ENCODE peak calls at places on chromosomes 11 and 22, in ten cellular contexts. One of them, this sample, is unnamed.

GRCh38 chr11:8355418-8355742 is 91.7 kb upstream of the LMO1 start:
- DNase-seq in heart right ventricle: no peak
- DNase-seq in heart left ventricle: peak
- DNase-seq in astrocyte of the spinal cord: no peak
- DNase-seq in GM12865: no peak
- DNase-seq in left lung: no peak
- DNase-seq in pancreas: peak
- DNase-seq in right lobe of liver: no peak
- DNase-seq in fibroblast of villous mesenchyme: no peak
- DNase-seq in ascending aorta: no peak
- DNase-seq in this sample: no peak

GRCh38 chr11:130689222-130689908 is 226.9 kb downstream of the SNX19 start:
- DNase-seq in heart left ventricle: no peak
- DNase-seq in left lung: no peak
- DNase-seq in pancreas: no peak
- DNase-seq in astrocyte of the spinal cord: peak
- DNase-seq in heart right ventricle: no peak
- DNase-seq in GM12865: no peak
- DNase-seq in fibroblast of villous mesenchyme: no peak
- DNase-seq in right lobe of liver: no peak
- DNase-seq in ascending aorta: no peak
- DNase-seq in this sample: no peak

GRCh38 chr11:31160504-31161422 is 208.8 kb downstream of the DCDC1 start:
- DNase-seq in fibroblast of villous mesenchyme: no peak
- DNase-seq in GM12865: peak
- DNase-seq in heart right ventricle: no peak
- DNase-seq in right lobe of liver: no peak
- DNase-seq in heart left ventricle: no peak
- DNase-seq in astrocyte of the spinal cord: no peak
- DNase-seq in left lung: no peak
- DNase-seq in ascending aorta: no peak
- DNase-seq in pancreas: no peak
- DNase-seq in this sample: no peak

GRCh38 chr22:38927033-38927789 is 30.2 kb upstream of the APOBEC3A start:
- DNase-seq in pancreas: peak
- DNase-seq in right lobe of liver: peak
- DNase-seq in astrocyte of the spinal cord: peak
- DNase-seq in left lung: peak
- DNase-seq in GM12865: peak
- DNase-seq in heart right ventricle: peak
- DNase-seq in ascending aorta: no peak
- DNase-seq in heart left ventricle: peak
- DNase-seq in fibroblast of villous mesenchyme: peak
- DNase-seq in this sample: peak

GRCh38 chr22:44775862-44776261 is 23.5 kb downstream of the ARHGAP8 start:
- DNase-seq in heart left ventricle: no peak
- DNase-seq in astrocyte of the spinal cord: no peak
- DNase-seq in left lung: no peak
- DNase-seq in right lobe of liver: no peak
- DNase-seq in GM12865: no peak
- DNase-seq in ascending aorta: no peak
- DNase-seq in heart right ventricle: no peak
- DNase-seq in pancreas: no peak
- DNase-seq in fibroblast of villous mesenchyme: no peak
- DNase-seq in this sample: no peak

GRCh38 chr22:37222440-37222971 is 10.2 kb upstream of the SSTR3 start:
- DNase-seq in right lobe of liver: no peak
- DNase-seq in left lung: no peak
- DNase-seq in astrocyte of the spinal cord: no peak
- DNase-seq in ascending aorta: no peak
- DNase-seq in pancreas: no peak
- DNase-seq in GM12865: peak
- DNase-seq in heart right ventricle: no peak
- DNase-seq in fibroblast of villous mesenchyme: no peak
- DNase-seq in heart left ventricle: no peak
- DNase-seq in this sample: no peak

GRCh38 chr22:33105501-33105911 is 47.3 kb upstream of the SYN3 start:
- DNase-seq in astrocyte of the spinal cord: no peak
- DNase-seq in heart right ventricle: no peak
- DNase-seq in GM12865: no peak
- DNase-seq in fibroblast of villous mesenchyme: peak
- DNase-seq in pancreas: no peak
- DNase-seq in heart left ventricle: no peak
- DNase-seq in left lung: no peak
- DNase-seq in ascending aorta: no peak
- DNase-seq in right lobe of liver: no peak
- DNase-seq in this sample: no peak

GRCh38 chr11:11849127-11849746 is 7.5 kb downstream of the USP47 start:
- DNase-seq in astrocyte of the spinal cord: peak
- DNase-seq in heart right ventricle: peak
- DNase-seq in right lobe of liver: no peak
- DNase-seq in fibroblast of villous mesenchyme: peak
- DNase-seq in left lung: peak
- DNase-seq in heart left ventricle: no peak
- DNase-seq in pancreas: no peak
- DNase-seq in ascending aorta: no peak
- DNase-seq in GM12865: peak
- DNase-seq in this sample: peak

GRCh38 chr11:69239320-69240040 is 54.5 kb upstream of the MYEOV start:
- DNase-seq in ascending aorta: no peak
- DNase-seq in fibroblast of villous mesenchyme: no peak
- DNase-seq in astrocyte of the spinal cord: no peak
- DNase-seq in left lung: no peak
- DNase-seq in right lobe of liver: no peak
- DNase-seq in heart right ventricle: no peak
- DNase-seq in pancreas: no peak
- DNase-seq in heart left ventricle: no peak
- DNase-seq in GM12865: no peak
- DNase-seq in this sample: no peak

GRCh38 chr11:69241844-69242582 is 51.9 kb upstream of the MYEOV start:
- DNase-seq in heart right ventricle: no peak
- DNase-seq in right lobe of liver: no peak
- DNase-seq in GM12865: peak
- DNase-seq in pancreas: no peak
- DNase-seq in fibroblast of villous mesenchyme: peak
- DNase-seq in astrocyte of the spinal cord: no peak
- DNase-seq in ascending aorta: no peak
- DNase-seq in left lung: no peak
- DNase-seq in heart left ventricle: no peak
- DNase-seq in this sample: no peak

GRCh38 chr11:69238562-69239319 is 55.2 kb upstream of the MYEOV start:
- DNase-seq in astrocyte of the spinal cord: no peak
- DNase-seq in GM12865: peak
- DNase-seq in pancreas: no peak
- DNase-seq in heart right ventricle: no peak
- DNase-seq in fibroblast of villous mesenchyme: no peak
- DNase-seq in left lung: no peak
- DNase-seq in ascending aorta: no peak
- DNase-seq in right lobe of liver: no peak
- DNase-seq in heart left ventricle: no peak
- DNase-seq in this sample: no peak

GRCh38 chr11:69241075-69241740 is 52.7 kb upstream of the MYEOV start:
- DNase-seq in astrocyte of the spinal cord: no peak
- DNase-seq in heart left ventricle: no peak
- DNase-seq in GM12865: no peak
- DNase-seq in pancreas: no peak
- DNase-seq in ascending aorta: no peak
- DNase-seq in left lung: no peak
- DNase-seq in right lobe of liver: no peak
- DNase-seq in heart right ventricle: no peak
- DNase-seq in fibroblast of villous mesenchyme: no peak
- DNase-seq in this sample: no peak

DNA sequence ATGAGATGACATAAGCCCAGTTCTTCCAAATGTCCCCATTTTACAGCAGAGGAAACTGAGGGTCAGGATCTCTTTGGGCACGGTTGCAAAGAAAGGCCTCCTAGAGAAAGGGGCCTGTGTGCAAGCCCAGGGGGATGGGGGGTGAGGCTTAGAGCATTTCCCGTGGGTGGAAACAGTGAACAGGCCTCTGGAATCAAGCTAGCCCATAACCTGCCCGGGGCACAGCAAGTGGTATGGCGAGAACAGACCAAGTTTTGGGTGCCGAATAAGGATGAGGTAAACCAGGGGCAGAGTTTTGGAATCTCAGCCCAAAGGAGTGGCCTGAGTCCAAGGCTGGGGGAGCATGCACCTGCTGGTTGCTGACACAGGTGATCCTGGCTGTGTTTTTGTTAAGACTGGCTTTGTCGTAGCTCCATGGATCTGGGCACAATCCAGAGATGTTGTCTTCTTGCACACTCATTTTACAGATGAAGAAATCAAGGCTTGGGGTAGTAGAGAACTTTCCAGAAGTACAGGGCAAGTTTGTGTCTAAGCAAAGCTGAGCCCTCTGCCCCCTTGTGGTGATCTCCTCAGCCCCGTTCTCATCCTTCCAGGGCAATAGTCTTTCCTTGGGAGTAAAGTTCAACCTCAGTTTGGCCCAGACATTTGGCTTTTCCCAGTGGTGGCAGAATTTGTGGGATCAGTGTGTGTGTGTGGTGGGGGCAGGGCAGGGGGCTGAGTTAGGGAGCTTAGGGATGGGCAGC is 53.5 kb upstream of the MYEOV start:
- DNase-seq in pancreas: no peak
- DNase-seq in right lobe of liver: no peak
- DNase-seq in heart left ventricle: no peak
- DNase-seq in fibroblast of villous mesenchyme: peak
- DNase-seq in astrocyte of the spinal cord: no peak
- DNase-seq in heart right ventricle: no peak
- DNase-seq in GM12865: peak
- DNase-seq in left lung: no peak
- DNase-seq in ascending aorta: no peak
- DNase-seq in this sample: no peak
- TF ChIP-seq CTCF in pancreas: no peak
- TF ChIP-seq CTCF in right lobe of liver: no peak
- TF ChIP-seq CTCF in heart left ventricle: peak
- TF ChIP-seq CTCF in fibroblast of villous mesenchyme: peak
- TF ChIP-seq CTCF in astrocyte of the spinal cord: peak
- TF ChIP-seq CTCF in heart right ventricle: no peak
- TF ChIP-seq CTCF in GM12865: peak
- TF ChIP-seq CTCF in left lung: no peak
- TF ChIP-seq CTCF in ascending aorta: no peak
- TF ChIP-seq CTCF in this sample: no peak

GRCh38 chr11:35418847-35419712 is at the start of gene SLC1A2:
- DNase-seq in fibroblast of villous mesenchyme: peak
- DNase-seq in GM12865: no peak
- DNase-seq in ascending aorta: no peak
- DNase-seq in astrocyte of the spinal cord: peak
- DNase-seq in left lung: no peak
- DNase-seq in heart right ventricle: peak
- DNase-seq in right lobe of liver: no peak
- DNase-seq in heart left ventricle: peak
- DNase-seq in pancreas: peak
- DNase-seq in this sample: no peak
- TF ChIP-seq CTCF in fibroblast of villous mesenchyme: no peak
- TF ChIP-seq CTCF in GM12865: no peak
- TF ChIP-seq CTCF in ascending aorta: no peak
- TF ChIP-seq CTCF in astrocyte of the spinal cord: no peak
- TF ChIP-seq CTCF in left lung: no peak
- TF ChIP-seq CTCF in heart right ventricle: no peak
- TF ChIP-seq CTCF in right lobe of liver: no peak
- TF ChIP-seq CTCF in heart left ventricle: no peak
- TF ChIP-seq CTCF in pancreas: no peak
- TF ChIP-seq CTCF in this sample: no peak

GRCh38 chr11:46917109-46918086 is 952 bp downstream of the LRP4 start:
- DNase-seq in pancreas: no peak
- DNase-seq in GM12865: no peak
- DNase-seq in heart left ventricle: no peak
- DNase-seq in ascending aorta: no peak
- DNase-seq in astrocyte of the spinal cord: no peak
- DNase-seq in heart right ventricle: no peak
- DNase-seq in left lung: no peak
- DNase-seq in fibroblast of villous mesenchyme: no peak
- DNase-seq in right lobe of liver: no peak
- DNase-seq in this sample: no peak

GRCh38 chr11:46914910-46915309 is 3.4 kb downstream of the LRP4 start:
- DNase-seq in astrocyte of the spinal cord: no peak
- DNase-seq in pancreas: no peak
- DNase-seq in right lobe of liver: no peak
- DNase-seq in fibroblast of villous mesenchyme: no peak
- DNase-seq in heart right ventricle: no peak
- DNase-seq in ascending aorta: no peak
- DNase-seq in left lung: no peak
- DNase-seq in GM12865: no peak
- DNase-seq in heart left ventricle: no peak
- DNase-seq in this sample: no peak

GRCh38 chr11:46918087-46918751 is at the start of gene LRP4:
- DNase-seq in heart right ventricle: peak
- DNase-seq in GM12865: peak
- DNase-seq in right lobe of liver: peak
- DNase-seq in left lung: no peak
- DNase-seq in pancreas: peak
- DNase-seq in astrocyte of the spinal cord: no peak
- DNase-seq in ascending aorta: no peak
- DNase-seq in heart left ventricle: peak
- DNase-seq in fibroblast of villous mesenchyme: peak
- DNase-seq in this sample: no peak

GRCh38 chr11:46916251-46916650 is 2.1 kb downstream of the LRP4 start:
- DNase-seq in ascending aorta: no peak
- DNase-seq in pancreas: no peak
- DNase-seq in heart right ventricle: no peak
- DNase-seq in heart left ventricle: no peak
- DNase-seq in GM12865: no peak
- DNase-seq in left lung: no peak
- DNase-seq in right lobe of liver: no peak
- DNase-seq in fibroblast of villous mesenchyme: no peak
- DNase-seq in astrocyte of the spinal cord: no peak
- DNase-seq in this sample: no peak

DNA sequence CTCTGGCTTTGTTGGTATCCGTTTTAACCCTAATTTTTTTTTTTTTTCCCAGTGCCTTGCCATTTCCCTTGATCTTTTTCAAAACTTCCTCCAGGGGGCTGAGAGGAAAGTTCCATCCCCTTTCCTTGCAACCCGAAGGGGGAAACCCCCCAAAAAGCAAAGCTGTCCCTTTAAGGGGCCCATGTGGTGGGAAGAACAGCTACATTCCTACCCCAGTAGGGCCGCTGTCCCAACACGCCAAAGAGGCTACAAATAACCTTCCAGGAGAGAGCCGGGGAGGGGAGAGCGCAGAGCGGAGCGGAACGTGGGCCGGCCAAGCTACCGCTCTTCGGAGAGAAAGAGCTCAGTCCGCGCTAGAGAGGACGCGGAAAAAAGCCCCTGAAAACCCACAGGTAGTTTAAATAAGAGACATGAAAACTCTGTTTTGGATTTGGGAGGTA is 1.7 kb downstream of the LRP4 start:
- DNase-seq in right lobe of liver: no peak
- DNase-seq in fibroblast of villous mesenchyme: peak
- DNase-seq in heart right ventricle: peak
- DNase-seq in left lung: no peak
- DNase-seq in astrocyte of the spinal cord: peak
- DNase-seq in GM12865: no peak
- DNase-seq in heart left ventricle: peak
- DNase-seq in pancreas: peak
- DNase-seq in ascending aorta: no peak
- DNase-seq in this sample: no peak
- TF ChIP-seq CTCF in right lobe of liver: no peak
- TF ChIP-seq CTCF in fibroblast of villous mesenchyme: peak
- TF ChIP-seq CTCF in heart right ventricle: no peak
- TF ChIP-seq CTCF in left lung: no peak
- TF ChIP-seq CTCF in astrocyte of the spinal cord: peak
- TF ChIP-seq CTCF in GM12865: no peak
- TF ChIP-seq CTCF in heart left ventricle: no peak
- TF ChIP-seq CTCF in pancreas: no peak
- TF ChIP-seq CTCF in ascending aorta: no peak
- TF ChIP-seq CTCF in this sample: peak

GRCh38 chr11:72784662-72785061 is 9.2 kb downstream of the STARD10 start:
- DNase-seq in GM12865: no peak
- DNase-seq in left lung: no peak
- DNase-seq in heart left ventricle: no peak
- DNase-seq in pancreas: no peak
- DNase-seq in heart right ventricle: no peak
- DNase-seq in right lobe of liver: no peak
- DNase-seq in astrocyte of the spinal cord: no peak
- DNase-seq in fibroblast of villous mesenchyme: no peak
- DNase-seq in ascending aorta: no peak
- DNase-seq in this sample: no peak

GRCh38 chr11:72786305-72787261 is 7.3 kb downstream of the STARD10 start:
- DNase-seq in right lobe of liver: no peak
- DNase-seq in GM12865: no peak
- DNase-seq in fibroblast of villous mesenchyme: no peak
- DNase-seq in astrocyte of the spinal cord: no peak
- DNase-seq in heart right ventricle: no peak
- DNase-seq in pancreas: no peak
- DNase-seq in heart left ventricle: peak
- DNase-seq in ascending aorta: no peak
- DNase-seq in left lung: peak
- DNase-seq in this sample: no peak

GRCh38 chr11:72789493-72790131 is 4.2 kb downstream of the STARD10 start:
- DNase-seq in fibroblast of villous mesenchyme: peak
- DNase-seq in astrocyte of the spinal cord: no peak
- DNase-seq in pancreas: no peak
- DNase-seq in right lobe of liver: peak
- DNase-seq in heart left ventricle: peak
- DNase-seq in heart right ventricle: peak
- DNase-seq in left lung: no peak
- DNase-seq in ascending aorta: peak
- DNase-seq in GM12865: no peak
- DNase-seq in this sample: no peak

GRCh38 chr11:72788250-72788649 is 5.6 kb downstream of the STARD10 start:
- DNase-seq in pancreas: no peak
- DNase-seq in fibroblast of villous mesenchyme: no peak
- DNase-seq in ascending aorta: no peak
- DNase-seq in heart right ventricle: no peak
- DNase-seq in left lung: no peak
- DNase-seq in right lobe of liver: no peak
- DNase-seq in astrocyte of the spinal cord: no peak
- DNase-seq in heart left ventricle: peak
- DNase-seq in GM12865: no peak
- DNase-seq in this sample: peak

GRCh38 chr11:72787262-72788104 is 6.4 kb downstream of the STARD10 start:
- DNase-seq in ascending aorta: no peak
- DNase-seq in heart right ventricle: no peak
- DNase-seq in fibroblast of villous mesenchyme: no peak
- DNase-seq in heart left ventricle: peak
- DNase-seq in right lobe of liver: peak
- DNase-seq in pancreas: no peak
- DNase-seq in left lung: no peak
- DNase-seq in GM12865: peak
- DNase-seq in astrocyte of the spinal cord: no peak
- DNase-seq in this sample: peak
- TF ChIP-seq CTCF in ascending aorta: no peak
- TF ChIP-seq CTCF in heart right ventricle: no peak
- TF ChIP-seq CTCF in fibroblast of villous mesenchyme: peak
- TF ChIP-seq CTCF in heart left ventricle: no peak
- TF ChIP-seq CTCF in right lobe of liver: peak
- TF ChIP-seq CTCF in pancreas: no peak
- TF ChIP-seq CTCF in left lung: no peak
- TF ChIP-seq CTCF in GM12865: no peak
- TF ChIP-seq CTCF in astrocyte of the spinal cord: no peak
- TF ChIP-seq CTCF in this sample: peak